ENCODE peak calls at places on chromosome 19, in seven cellular contexts. J is NT2/D1; Y is effector memory CD4-positive, alpha-beta T cell; P is dorsolateral prefrontal cortex; E is cardiac fibroblast; N is cardiac muscle cell; W is mucosa of descending colon. M is an unnamed sample.

GRCh38 chr19:4130635-4131438 is 6.9 kb upstream of the MAP2K2 start:
- DNase-seq in J (no peak), Y (no peak), P (no peak), E (peak), N (peak), W (no peak), M (no peak)

GRCh38 chr19:6392219-6393073 is 518 bp downstream of the GTF2F1 start:
- DNase-seq in J (no peak), Y (no peak), P (no peak), E (no peak), N (no peak), W (no peak), M (no peak)

GRCh38 chr19:11673608-11674041 is 65.1 kb downstream of the ZNF823 start:
- DNase-seq in J (peak), Y (no peak), P (peak), E (peak), N (peak), W (no peak), M (peak)

GRCh38 chr19:4304509-4305252 is at the start of gene FSD1:
- DNase-seq in J (no peak), Y (no peak), P (peak), E (peak), N (peak), W (no peak), M (no peak)

GRCh38 chr19:2974342-2974932 is 2.9 kb upstream of the TLE6 start:
- DNase-seq in J (no peak), Y (no peak), P (no peak), E (peak), N (peak), W (no peak), M (no peak)

GRCh38 chr19:44927746-44928145 is 13.3 kb downstream of the APOC1 start:
- DNase-seq in J (no peak), Y (no peak), P (no peak), E (peak), N (peak), W (no peak), M (no peak)

GRCh38 chr19:3006075-3006767 is 22.9 kb downstream of the TLE2 start:
- DNase-seq in J (peak), Y (no peak), P (no peak), E (no peak), N (no peak), W (no peak), M (no peak)

GRCh38 chr19:5690125-5690954 is at the start of gene RPL36:
- DNase-seq in J (peak), Y (peak), P (peak), E (peak), N (peak), W (peak), M (peak)

GRCh38 chr19:57068921-57069697 is 50.7 kb upstream of the USP29 start:
- DNase-seq in J (peak), Y (no peak), P (peak), E (no peak), N (no peak), W (no peak), M (no peak)

GRCh38 chr19:39671739-39672363 is 16.1 kb downstream of the LGALS16 start:
- DNase-seq in J (peak), Y (peak), P (no peak), E (peak), N (peak), W (no peak), M (peak)

DNA sequence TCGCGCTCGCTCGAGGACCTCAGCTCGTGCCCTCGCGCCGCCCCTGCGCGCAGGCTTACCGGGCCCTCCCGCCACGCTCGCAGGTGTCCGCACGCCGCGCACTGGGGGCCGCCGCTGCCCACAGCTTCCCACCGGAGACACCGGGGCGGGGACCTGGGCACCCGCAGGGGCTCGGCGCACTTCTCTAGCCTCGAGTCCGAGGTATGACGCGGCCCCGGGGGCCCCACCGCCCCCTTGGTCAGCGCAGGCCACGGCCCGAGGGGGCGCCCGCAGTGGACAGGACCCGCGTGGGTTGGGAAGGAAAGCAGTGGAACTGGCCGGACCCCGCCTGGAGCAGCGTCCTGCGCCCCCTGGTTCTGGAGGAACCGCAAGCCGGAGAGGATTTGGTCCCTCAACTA is 2.1 kb upstream of the GRWD1 start:
- DNase-seq in J (no peak), Y (no peak), P (no peak), E (no peak), N (no peak), W (no peak), M (no peak)
- H3K4me3 ChIP-seq in J (no peak), Y (peak), P (peak), E (peak), N (no peak), W (no peak), M (peak)

DNA sequence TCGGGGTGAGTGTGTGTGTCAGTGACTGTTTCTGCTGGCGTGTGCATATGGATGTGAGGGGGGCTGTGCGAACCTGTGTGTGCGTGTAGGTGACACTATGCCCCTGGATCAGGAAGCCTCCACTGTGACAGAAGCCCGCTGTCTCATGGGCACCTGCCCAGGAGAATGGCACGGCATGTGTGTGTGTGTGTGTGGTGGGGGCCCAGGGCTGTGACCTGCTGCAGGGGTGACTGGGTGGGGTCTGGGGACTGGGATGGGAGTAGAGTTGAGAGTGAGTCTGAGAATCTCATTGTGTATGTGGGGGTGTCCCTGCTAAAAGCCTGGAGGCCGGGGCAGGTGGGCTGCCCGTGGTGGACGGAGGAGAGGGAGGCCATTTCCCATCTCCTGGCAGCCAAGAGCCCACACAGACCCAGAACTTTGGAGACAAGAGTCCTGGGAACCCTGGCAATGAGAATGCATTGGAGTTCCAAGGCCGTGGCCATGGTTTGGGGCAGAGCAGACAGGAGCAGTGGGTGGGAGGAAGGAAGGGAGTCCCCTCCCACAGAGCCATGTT is 6.4 kb upstream of the TPM4 start:
- DNase-seq in J (no peak), Y (no peak), P (no peak), E (no peak), N (no peak), W (no peak), M (no peak)
- H3K4me3 ChIP-seq in J (no peak), Y (peak), P (no peak), E (peak), N (no peak), W (no peak), M (no peak)

GRCh38 chr19:29417048-29417447 is 108.7 kb upstream of the VSTM2B start:
- DNase-seq in J (no peak), Y (no peak), P (no peak), E (no peak), N (no peak), W (no peak), M (no peak)
- H3K4me3 ChIP-seq in J (no peak), Y (no peak), P (no peak), E (no peak), N (no peak), W (no peak), M (no peak)

GRCh38 chr19:55079400-55080038 is 3.9 kb downstream of the EPS8L1 start:
- DNase-seq in J (no peak), Y (no peak), P (no peak), E (no peak), N (no peak), W (no peak), M (no peak)
- H3K4me3 ChIP-seq in J (no peak), Y (no peak), P (no peak), E (no peak), N (no peak), W (no peak), M (no peak)